ENCODE peak calls at places on chromosome 1, in four cellular contexts. M is fibroblast of pulmonary artery, O is posterior vena cava, D is memory B cell. N is an unnamed sample.

GRCh38 chr1:208083715-208084085 is 160.5 kb downstream of the PLXNA2 start:
- DNase-seq in O (peak; percentile 0), D (no peak), M (no peak), N (no peak)

GRCh38 chr1:222334026-222334680 is 213.8 kb downstream of the HHIPL2 start:
- DNase-seq in O (no peak), D (no peak), M (no peak), N (no peak)

GRCh38 chr1:83717785-83718184 is 281.1 kb downstream of the TTLL7 start:
- DNase-seq in D (no peak), O (no peak), M (no peak), N (no peak)

GRCh38 chr1:56686171-56686570 is 41.1 kb downstream of the PRKAA2 start:
- DNase-seq in D (no peak), M (peak; percentile 12), O (no peak), N (no peak)

GRCh38 chr1:208595745-208596144 is 351.6 kb upstream of the PLXNA2 start:
- DNase-seq in M (peak; percentile 13), O (no peak), D (no peak), N (no peak)

GRCh38 chr1:7454052-7454815 is 316.9 kb upstream of the VAMP3 start:
- DNase-seq in D (no peak), O (no peak), M (peak; percentile 16), N (no peak)

GRCh38 chr1:179166663-179167417 is 62.6 kb downstream of the ABL2 start:
- DNase-seq in M (no peak), D (no peak), O (no peak), N (no peak)

GRCh38 chr1:197327776-197328364 is 59.8 kb downstream of the CRB1 start:
- DNase-seq in D (no peak), O (no peak), M (peak; percentile 42), N (no peak)

GRCh38 chr1:20601123-20601825 is 12.4 kb downstream of the CDA start:
- DNase-seq in O (no peak), D (no peak), M (no peak), N (no peak)

GRCh38 chr1:197928849-197929336 is 11.7 kb downstream of the LHX9 start:
- DNase-seq in D (no peak), O (no peak), M (no peak), N (no peak)

GRCh38 chr1:170166518-170167180 is 20.9 kb downstream of the NTMT2 start:
- DNase-seq in M (no peak), D (no peak), O (no peak), N (no peak)

GRCh38 chr1:174746024-174746808 is 253.5 kb upstream of the CACYBP start:
- DNase-seq in D (no peak), O (no peak), M (no peak), N (no peak)

GRCh38 chr1:117780981-117781475 is 148.4 kb downstream of the GDAP2 start:
- DNase-seq in O (no peak), M (no peak), D (no peak), N (no peak)

GRCh38 chr1:43835141-43836021 is 98.2 kb upstream of the ARTN start:
- DNase-seq in D (no peak), M (peak; percentile 85), O (no peak), N (no peak)

GRCh38 chr1:46223472-46223943 is 20.4 kb downstream of the LURAP1 start:
- DNase-seq in D (peak; percentile 37), M (peak; percentile 93), O (peak; percentile 87), N (no peak)

GRCh38 chr1:27954186-27954585 is 5.6 kb upstream of the XKR8 start:
- DNase-seq in D (no peak), M (no peak), O (peak; percentile 62), N (no peak)

GRCh38 chr1:86860020-86860419 is 53.9 kb downstream of the SELENOF start:
- DNase-seq in O (no peak), M (peak; percentile 9), D (no peak), N (no peak)

GRCh38 chr1:240091614-240092300 is at the start of gene FMN2:
- DNase-seq in M (no peak), D (no peak), O (peak; percentile 79), N (no peak)